ENCODE peak calls at places on chromosome X, in six cellular contexts. T, R, S, B, X and N are unnamed samples.
A peak's percentile ranks its signal among the peaks of the same experiment; 100 is the strongest.

GRCh38 chrX:136162827-136163427 is 15.6 kb downstream of the FHL1 start:
- DNase-seq in X (peak; percentile 64), S (peak; percentile 49), T (peak; percentile 17), B (no peak), R (no peak), N (peak; percentile 19)

GRCh38 chrX:39450578-39450977 is 647.2 kb downstream of the BCOR start:
- DNase-seq in T (no peak), R (no peak), X (no peak), B (no peak), S (no peak), N (no peak)

GRCh38 chrX:23304881-23305280 is 29.8 kb upstream of the PTCHD1 start:
- DNase-seq in B (no peak), S (no peak), T (no peak), R (no peak), X (no peak), N (no peak)

GRCh38 chrX:133053854-133054565 is 42.9 kb downstream of the USP26 start:
- DNase-seq in S (no peak), B (no peak), X (no peak), T (no peak), R (no peak), N (no peak)

GRCh38 chrX:110161361-110161686 is 156.6 kb downstream of the AMMECR1 start:
- DNase-seq in B (no peak), T (no peak), S (no peak), R (no peak), X (no peak), N (no peak)

GRCh38 chrX:133726211-133726630 is 259.2 kb downstream of the GPC3 start:
- DNase-seq in X (peak; percentile 65), R (no peak), B (no peak), T (no peak), S (no peak), N (no peak)

GRCh38 chrX:115948018-115948923 is 222.3 kb upstream of the AGTR2 start:
- DNase-seq in R (no peak), B (no peak), X (no peak), S (peak; percentile 35), T (no peak), N (no peak)

GRCh38 chrX:147735364-147735763 is 176.4 kb upstream of the FMR1 start:
- DNase-seq in R (no peak), S (no peak), B (no peak), X (no peak), T (no peak), N (no peak)

GRCh38 chrX:84865113-84865512 is 138.6 kb upstream of the APOOL start:
- DNase-seq in B (peak; percentile 26), R (no peak), S (peak; percentile 30), T (no peak), X (peak; percentile 0), N (no peak)

GRCh38 chrX:47843363-47843762 is 6.7 kb downstream of the ZNF81 start:
- DNase-seq in S (no peak), T (no peak), R (no peak), B (no peak), X (no peak), N (no peak)

GRCh38 chrX:9700555-9700954 is 65.1 kb downstream of the GPR143 start:
- DNase-seq in B (no peak), T (no peak), R (no peak), X (no peak), S (no peak), N (no peak)

GRCh38 chrX:132612990-132613564 is 124.2 kb upstream of the MBNL3 start:
- DNase-seq in X (peak; percentile 47), R (peak; percentile 40), S (peak; percentile 46), T (no peak), B (peak; percentile 55), N (peak; percentile 50)

GRCh38 chrX:54758114-54759055 is 39.7 kb downstream of the ITIH6 start:
- DNase-seq in S (peak; percentile 58), R (no peak), T (no peak), X (no peak), B (no peak), N (no peak)

GRCh38 chrX:151424505-151424904 is 27.5 kb downstream of the VMA21 start:
- DNase-seq in R (no peak), T (no peak), X (no peak), S (no peak), B (no peak), N (no peak)

GRCh38 chrX:154980330-154981115 is 42.0 kb downstream of the F8 start:
- DNase-seq in S (peak; percentile 73), B (peak; percentile 68), R (peak; percentile 71), T (peak; percentile 51), X (peak; percentile 70), N (peak; percentile 61)

GRCh38 chrX:129235903-129236302 is 287.4 kb downstream of the SMARCA1 start:
- DNase-seq in T (no peak), X (no peak), S (no peak), B (no peak), R (no peak), N (no peak)

GRCh38 chrX:1661048-1661921 is 46.4 kb downstream of the ASMT start:
- DNase-seq in B (no peak), S (peak; percentile 74), X (no peak), R (no peak), T (peak; percentile 90), N (no peak)

GRCh38 chrX:150664290-150664689 is 28.9 kb upstream of the MTMR1 start:
- DNase-seq in R (peak; percentile 30), X (no peak), S (no peak), T (no peak), B (peak; percentile 92), N (no peak)

GRCh38 chrX:129982300-129983246 is at the start of gene BCORL1:
- DNase-seq in S (peak; percentile 91), X (peak; percentile 95), B (peak; percentile 82), T (peak; percentile 82), R (peak; percentile 90), N (peak; percentile 71)

GRCh38 chrX:38277802-38278201 is 49.5 kb downstream of the RPGR start:
- DNase-seq in R (no peak), T (no peak), B (no peak), S (no peak), X (no peak), N (no peak)

GRCh38 chrX:110407910-110408545 is 49.4 kb downstream of the RTL9 start:
- DNase-seq in T (peak; percentile 9), B (peak; percentile 54), S (peak; percentile 65), X (peak; percentile 76), R (no peak), N (peak; percentile 82)

GRCh38 chrX:71618303-71618721 is at the start of gene CXCR3:
- DNase-seq in T (peak; percentile 57), R (no peak), S (no peak), X (peak; percentile 38), B (no peak), N (no peak)

GRCh38 chrX:11480626-11481025 is 185.1 kb downstream of the ARHGAP6 start:
- DNase-seq in S (no peak), X (peak; percentile 46), T (no peak), R (no peak), B (peak; percentile 51), N (no peak)

GRCh38 chrX:2384486-2384885 is 116.3 kb downstream of the DHRSX start:
- DNase-seq in X (no peak), T (no peak), R (no peak), S (no peak), B (no peak), N (no peak)

GRCh38 chrX:68443155-68443868 is 10.0 kb upstream of the OPHN1 start:
- DNase-seq in B (no peak), S (peak; percentile 81), R (no peak), X (peak; percentile 45), T (no peak), N (no peak)

GRCh38 chrX:39149761-39150160 is 348.5 kb downstream of the MID1IP1 start:
- DNase-seq in S (peak; percentile 67), T (peak; percentile 36), R (peak; percentile 76), X (peak; percentile 61), B (no peak), N (peak; percentile 61)

GRCh38 chrX:101287402-101287801 is 3.7 kb downstream of the TAF7L start:
- DNase-seq in T (peak; percentile 0), B (peak; percentile 1), X (peak; percentile 66), R (no peak), S (peak; percentile 52), N (peak; percentile 12)

GRCh38 chrX:122572461-122572860 is 611.6 kb upstream of the GRIA3 start:
- DNase-seq in T (no peak), X (peak; percentile 10), B (no peak), R (no peak), S (no peak), N (no peak)

GRCh38 chrX:545488-545887 is 85.1 kb upstream of the SHOX start:
- DNase-seq in T (no peak), R (no peak), X (no peak), S (no peak), B (no peak), N (no peak)

GRCh38 chrX:26376037-26376708 is 160.2 kb downstream of the MAGEB5 start:
- DNase-seq in R (no peak), X (no peak), T (no peak), S (no peak), B (no peak), N (no peak)

GRCh38 chrX:136227948-136228584 is 23.1 kb downstream of the MAP7D3 start:
- DNase-seq in B (no peak), R (no peak), T (no peak), X (no peak), S (no peak), N (no peak)

GRCh38 chrX:22310779-22311178 is 38.1 kb downstream of the CBLL2 start:
- DNase-seq in B (no peak), S (no peak), X (peak; percentile 67), R (no peak), T (no peak), N (no peak)

GRCh38 chrX:10240918-10241317 is 84.1 kb downstream of the CLCN4 start:
- DNase-seq in R (no peak), X (peak; percentile 35), S (no peak), T (no peak), B (no peak), N (no peak)

GRCh38 chrX:150371877-150372276 is 8.8 kb downstream of the MAMLD1 start:
- DNase-seq in B (no peak), R (no peak), T (no peak), S (no peak), X (no peak), N (no peak)

GRCh38 chrX:140762061-140762460 is 52.5 kb downstream of the LINC00632 start:
- DNase-seq in X (peak; percentile 78), B (peak; percentile 8), R (peak; percentile 23), T (no peak), S (peak; percentile 56), N (peak; percentile 52)

GRCh38 chrX:12956704-12957541 is 18.0 kb upstream of the TMSB4X start:
- DNase-seq in X (peak; percentile 64), T (no peak), R (no peak), B (no peak), S (no peak), N (no peak)

GRCh38 chrX:130330706-130331105 is 9.0 kb upstream of the SLC25A14 start:
- DNase-seq in T (peak; percentile 1), B (peak; percentile 21), R (peak; percentile 24), S (peak; percentile 71), X (peak; percentile 52), N (peak; percentile 22)

GRCh38 chrX:38975368-38975767 is 174.1 kb downstream of the MID1IP1 start:
- DNase-seq in T (no peak), X (peak; percentile 18), S (no peak), R (no peak), B (no peak), N (no peak)

GRCh38 chrX:16300831-16301230 is 133.6 kb downstream of the MAGEB17 start:
- DNase-seq in R (no peak), B (no peak), X (no peak), S (no peak), T (no peak), N (no peak)

GRCh38 chrX:40095588-40096394 is 2.0 kb downstream of the BCOR start:
- DNase-seq in R (no peak), X (no peak), B (no peak), T (no peak), S (peak; percentile 35), N (no peak)